ENCODE peak calls at places on chromosomes 5 and 9, in nine cellular contexts. W is GM12891; O is suprapubic skin; C is activated CD4-positive, CD25-positive, alpha-beta regulatory T cell treated with anti-CD3 and anti-CD28 coated beads, Interleukin-2, amount 50 U/mL, for 72 hours; D is T-cell; B is upper lobe of right lung; I is ACHN; H is activated T-helper 1 cell treated with anti-CD3 and anti-CD28 coated beads, Interleukin-12 subunit alpha, Interleukin-12 subunit beta, Interleukin-2, Interleukin-4 antibody, amounts not matched to agents 30 ng/mL and 10 ng/mL and 1 ng/mL, durations not matched to agents 14 hours and 24 hours and 36 hours; A is fibroblast of the aortic adventitia. R is an unnamed sample.

GRCh38 chr9:74096420-74096819 is 400.7 kb upstream of the RORB start:
- DNase-seq in W (no peak), O (no peak), C (no peak), D (no peak), B (no peak), I (no peak), H (no peak), A (no peak), R (no peak)

GRCh38 chr5:102903074-102903871 is 148.2 kb downstream of the PAM start:
- DNase-seq in W (no peak), O (no peak), C (no peak), D (no peak), B (no peak), I (no peak), H (no peak), A (no peak), R (no peak)

GRCh38 chr5:59337240-59337639 is 556.3 kb downstream of the PDE4D start:
- DNase-seq in W (no peak), O (no peak), C (no peak), D (no peak), B (no peak), I (no peak), H (no peak), A (no peak), R (no peak)

GRCh38 chr9:108274971-108275370 is 580.8 kb downstream of the ACTL7B start:
- DNase-seq in W (no peak), O (no peak), C (no peak), D (no peak), B (no peak), I (no peak), H (no peak), A (no peak), R (no peak)

GRCh38 chr5:61449756-61450155 is 117.7 kb downstream of the ZSWIM6 start:
- DNase-seq in W (no peak), O (no peak), C (no peak), D (no peak), B (no peak), I (peak), H (no peak), A (no peak), R (no peak)

GRCh38 chr9:117265253-117265652 is 149.6 kb downstream of the ASTN2 start:
- DNase-seq in W (no peak), O (no peak), C (no peak), D (no peak), B (no peak), I (no peak), H (no peak), A (no peak), R (no peak)

GRCh38 chr5:137734962-137735530 is 843 bp downstream of the KLHL3 start:
- DNase-seq in W (no peak), O (no peak), C (no peak), D (no peak), B (peak), I (peak), H (no peak), A (peak), R (peak)

GRCh38 chr5:78587775-78588291 is 60.7 kb downstream of the LHFPL2 start:
- DNase-seq in W (no peak), O (no peak), C (no peak), D (no peak), B (no peak), I (no peak), H (no peak), A (peak), R (no peak)

GRCh38 chr5:116454417-116454927 is 120.2 kb downstream of the SEMA6A start:
- DNase-seq in W (peak), O (no peak), C (no peak), D (no peak), B (no peak), I (peak), H (no peak), A (peak), R (no peak)

GRCh38 chr9:130172161-130172857 is at the start of gene NCS1:
- DNase-seq in W (peak), O (no peak), C (peak), D (peak), B (peak), I (peak), H (peak), A (peak), R (peak)

GRCh38 chr9:129751841-129752801 is 721 bp downstream of the PTGES start:
- DNase-seq in W (no peak), O (peak), C (no peak), D (no peak), B (no peak), I (no peak), H (no peak), A (peak), R (no peak)

GRCh38 chr5:43036409-43036808 is 3.7 kb downstream of the ANXA2R start:
- DNase-seq in W (no peak), O (no peak), C (no peak), D (no peak), B (no peak), I (no peak), H (no peak), A (no peak), R (no peak)

GRCh38 chr9:34701769-34702736 is 7.9 kb downstream of the CCL21 start:
- DNase-seq in W (peak), O (peak), C (peak), D (peak), B (peak), I (peak), H (peak), A (peak), R (peak)

GRCh38 chr5:109590799-109591198 is 98.9 kb upstream of the MAN2A1 start:
- DNase-seq in W (no peak), O (no peak), C (no peak), D (no peak), B (no peak), I (no peak), H (no peak), A (no peak), R (no peak)

GRCh38 chr9:4548796-4549725 is 58.8 kb downstream of the SLC1A1 start:
- DNase-seq in W (no peak), O (no peak), C (no peak), D (no peak), B (peak), I (peak), H (no peak), A (no peak), R (peak)

GRCh38 chr9:71490810-71491209 is 277.5 kb downstream of the CEMIP2 start:
- DNase-seq in W (no peak), O (no peak), C (no peak), D (no peak), B (no peak), I (peak), H (no peak), A (no peak), R (no peak)

GRCh38 chr9:20636883-20637440 is 14.7 kb upstream of the MLLT3 start:
- DNase-seq in W (no peak), O (no peak), C (no peak), D (no peak), B (no peak), I (no peak), H (no peak), A (peak), R (no peak)

GRCh38 chr5:179530069-179530998 is 20.0 kb upstream of the RUFY1 start:
- DNase-seq in W (peak), O (peak), C (peak), D (peak), B (peak), I (no peak), H (peak), A (no peak), R (peak)

GRCh38 chr5:68494771-68495170 is 279.2 kb downstream of the PIK3R1 start:
- DNase-seq in W (no peak), O (no peak), C (no peak), D (no peak), B (no peak), I (no peak), H (no peak), A (no peak), R (no peak)

GRCh38 chr5:92484484-92484883 is 1096.5 kb downstream of the NR2F1-AS1 start:
- DNase-seq in W (no peak), O (no peak), C (no peak), D (no peak), B (no peak), I (no peak), H (no peak), A (no peak), R (no peak)

GRCh38 chr9:34047864-34048729 is 590 bp downstream of the UBAP2 start:
- DNase-seq in W (peak), O (peak), C (no peak), D (peak), B (peak), I (peak), H (peak), A (no peak), R (peak)

GRCh38 chr5:160087244-160087643 is 32.0 kb downstream of the PWWP2A start:
- DNase-seq in W (no peak), O (no peak), C (no peak), D (no peak), B (no peak), I (no peak), H (no peak), A (no peak), R (no peak)

GRCh38 chr5:61824396-61824795 is 481.6 kb upstream of the KIF2A start:
- DNase-seq in W (no peak), O (no peak), C (no peak), D (no peak), B (no peak), I (no peak), H (no peak), A (no peak), R (no peak)

GRCh38 chr9:108033976-108034964 is 544.7 kb upstream of the KLF4 start:
- DNase-seq in W (no peak), O (no peak), C (no peak), D (no peak), B (no peak), I (no peak), H (no peak), A (peak), R (no peak)

GRCh38 chr9:26324787-26325186 is 567.8 kb downstream of the CAAP1 start:
- DNase-seq in W (no peak), O (no peak), C (no peak), D (no peak), B (no peak), I (no peak), H (no peak), A (peak), R (no peak)